ENCODE peak calls at places on chromosomes 5 and 9, in eight cellular contexts. One of them, this sample, is unnamed.
A peak's percentile ranks its signal among the peaks of the same experiment; 100 is the strongest.

GRCh38 chr5:138632900-138633489 is 57.8 kb upstream of the HSPA9 start:
- DNase-seq in NCI-H1694 treated with DMSO at 0.1 percent for 48 hours: no peak
- DNase-seq in astrocyte of the spinal cord: peak; percentile 75
- DNase-seq in cardiac fibroblast: peak; percentile 92
- DNase-seq in stomach: peak; percentile 52
- DNase-seq in adrenal gland: peak; percentile 79
- DNase-seq in Panc1: peak; percentile 41
- DNase-seq in adipocyte: peak; percentile 68
- DNase-seq in this sample: peak; percentile 77

GRCh38 chr5:92907914-92908606 is 673.0 kb downstream of the NR2F1-AS1 start:
- DNase-seq in NCI-H1694 treated with DMSO at 0.1 percent for 48 hours: no peak
- DNase-seq in astrocyte of the spinal cord: peak; percentile 79
- DNase-seq in cardiac fibroblast: peak; percentile 73
- DNase-seq in stomach: no peak
- DNase-seq in adrenal gland: no peak
- DNase-seq in Panc1: no peak
- DNase-seq in adipocyte: peak; percentile 70
- DNase-seq in this sample: no peak

GRCh38 chr5:150516011-150516410 is 8.1 kb downstream of the NDST1 start:
- DNase-seq in NCI-H1694 treated with DMSO at 0.1 percent for 48 hours: no peak
- DNase-seq in astrocyte of the spinal cord: peak; percentile 44
- DNase-seq in cardiac fibroblast: peak; percentile 69
- DNase-seq in stomach: peak; percentile 83
- DNase-seq in adrenal gland: peak; percentile 85
- DNase-seq in Panc1: no peak
- DNase-seq in adipocyte: peak; percentile 32
- DNase-seq in this sample: peak; percentile 90

GRCh38 chr9:107948086-107948485 is 458.5 kb upstream of the KLF4 start:
- DNase-seq in NCI-H1694 treated with DMSO at 0.1 percent for 48 hours: no peak
- DNase-seq in astrocyte of the spinal cord: no peak
- DNase-seq in cardiac fibroblast: peak; percentile 35
- DNase-seq in stomach: no peak
- DNase-seq in adrenal gland: no peak
- DNase-seq in Panc1: no peak
- DNase-seq in adipocyte: no peak
- DNase-seq in this sample: no peak

GRCh38 chr9:129880654-129881546 is 45.6 kb downstream of the USP20 start:
- DNase-seq in NCI-H1694 treated with DMSO at 0.1 percent for 48 hours: no peak
- DNase-seq in astrocyte of the spinal cord: peak; percentile 92
- DNase-seq in cardiac fibroblast: no peak
- DNase-seq in stomach: no peak
- DNase-seq in adrenal gland: no peak
- DNase-seq in Panc1: no peak
- DNase-seq in adipocyte: no peak
- DNase-seq in this sample: peak; percentile 72

GRCh38 chr5:127299678-127300077 is 9.1 kb downstream of the MEGF10 start:
- DNase-seq in NCI-H1694 treated with DMSO at 0.1 percent for 48 hours: no peak
- DNase-seq in astrocyte of the spinal cord: no peak
- DNase-seq in cardiac fibroblast: peak; percentile 12
- DNase-seq in stomach: no peak
- DNase-seq in adrenal gland: no peak
- DNase-seq in Panc1: no peak
- DNase-seq in adipocyte: peak; percentile 29
- DNase-seq in this sample: no peak

GRCh38 chr5:136528481-136528880 is 163.1 kb upstream of the TRPC7 start:
- DNase-seq in NCI-H1694 treated with DMSO at 0.1 percent for 48 hours: no peak
- DNase-seq in astrocyte of the spinal cord: no peak
- DNase-seq in cardiac fibroblast: no peak
- DNase-seq in stomach: no peak
- DNase-seq in adrenal gland: no peak
- DNase-seq in Panc1: no peak
- DNase-seq in adipocyte: no peak
- DNase-seq in this sample: no peak

GRCh38 chr5:171617268-171617667 is 168.3 kb upstream of the SMIM23 start:
- DNase-seq in NCI-H1694 treated with DMSO at 0.1 percent for 48 hours: no peak
- DNase-seq in astrocyte of the spinal cord: no peak
- DNase-seq in cardiac fibroblast: no peak
- DNase-seq in stomach: no peak
- DNase-seq in adrenal gland: no peak
- DNase-seq in Panc1: no peak
- DNase-seq in adipocyte: no peak
- DNase-seq in this sample: no peak

GRCh38 chr5:6759401-6759800 is 46.2 kb downstream of the TENT4A start:
- DNase-seq in NCI-H1694 treated with DMSO at 0.1 percent for 48 hours: no peak
- DNase-seq in astrocyte of the spinal cord: no peak
- DNase-seq in cardiac fibroblast: peak; percentile 18
- DNase-seq in stomach: no peak
- DNase-seq in adrenal gland: no peak
- DNase-seq in Panc1: no peak
- DNase-seq in adipocyte: no peak
- DNase-seq in this sample: no peak

GRCh38 chr5:151110992-151111391 is 30.2 kb upstream of the TNIP1 start:
- DNase-seq in NCI-H1694 treated with DMSO at 0.1 percent for 48 hours: no peak
- DNase-seq in astrocyte of the spinal cord: no peak
- DNase-seq in cardiac fibroblast: no peak
- DNase-seq in stomach: no peak
- DNase-seq in adrenal gland: no peak
- DNase-seq in Panc1: no peak
- DNase-seq in adipocyte: no peak
- DNase-seq in this sample: no peak

GRCh38 chr9:130051855-130052254 is 1.9 kb upstream of the GPR107 start:
- DNase-seq in NCI-H1694 treated with DMSO at 0.1 percent for 48 hours: no peak
- DNase-seq in astrocyte of the spinal cord: no peak
- DNase-seq in cardiac fibroblast: no peak
- DNase-seq in stomach: no peak
- DNase-seq in adrenal gland: no peak
- DNase-seq in Panc1: no peak
- DNase-seq in adipocyte: no peak
- DNase-seq in this sample: no peak

GRCh38 chr9:32431196-32431595 is 46.8 kb downstream of the ACO1 start:
- DNase-seq in NCI-H1694 treated with DMSO at 0.1 percent for 48 hours: no peak
- DNase-seq in astrocyte of the spinal cord: no peak
- DNase-seq in cardiac fibroblast: peak; percentile 62
- DNase-seq in stomach: no peak
- DNase-seq in adrenal gland: no peak
- DNase-seq in Panc1: no peak
- DNase-seq in adipocyte: peak; percentile 3
- DNase-seq in this sample: no peak

GRCh38 chr9:15299374-15299939 is 7.6 kb downstream of the TTC39B start:
- DNase-seq in NCI-H1694 treated with DMSO at 0.1 percent for 48 hours: no peak
- DNase-seq in astrocyte of the spinal cord: no peak
- DNase-seq in cardiac fibroblast: no peak
- DNase-seq in stomach: no peak
- DNase-seq in adrenal gland: no peak
- DNase-seq in Panc1: no peak
- DNase-seq in adipocyte: no peak
- DNase-seq in this sample: no peak

GRCh38 chr5:86968311-86968753 is 299.4 kb upstream of the RASA1 start:
- DNase-seq in NCI-H1694 treated with DMSO at 0.1 percent for 48 hours: peak; percentile 49
- DNase-seq in astrocyte of the spinal cord: peak; percentile 89
- DNase-seq in cardiac fibroblast: peak; percentile 75
- DNase-seq in stomach: no peak
- DNase-seq in adrenal gland: no peak
- DNase-seq in Panc1: peak; percentile 38
- DNase-seq in adipocyte: peak; percentile 78
- DNase-seq in this sample: no peak

GRCh38 chr5:1523480-1523792 is 324 bp downstream of the LPCAT1 start:
- DNase-seq in NCI-H1694 treated with DMSO at 0.1 percent for 48 hours: no peak
- DNase-seq in astrocyte of the spinal cord: no peak
- DNase-seq in cardiac fibroblast: no peak
- DNase-seq in stomach: no peak
- DNase-seq in adrenal gland: peak; percentile 22
- DNase-seq in Panc1: no peak
- DNase-seq in adipocyte: peak; percentile 60
- DNase-seq in this sample: no peak

GRCh38 chr5:4576161-4576748 is 563.9 kb upstream of the ADAMTS16 start:
- DNase-seq in NCI-H1694 treated with DMSO at 0.1 percent for 48 hours: no peak
- DNase-seq in astrocyte of the spinal cord: peak; percentile 32
- DNase-seq in cardiac fibroblast: no peak
- DNase-seq in stomach: no peak
- DNase-seq in adrenal gland: no peak
- DNase-seq in Panc1: no peak
- DNase-seq in adipocyte: no peak
- DNase-seq in this sample: no peak

GRCh38 chr9:93452710-93453046 is 703 bp downstream of the FAM120AOS start:
- DNase-seq in NCI-H1694 treated with DMSO at 0.1 percent for 48 hours: peak; percentile 9
- DNase-seq in astrocyte of the spinal cord: no peak
- DNase-seq in cardiac fibroblast: no peak
- DNase-seq in stomach: peak; percentile 40
- DNase-seq in adrenal gland: peak; percentile 44
- DNase-seq in Panc1: no peak
- DNase-seq in adipocyte: peak; percentile 61
- DNase-seq in this sample: peak; percentile 22

GRCh38 chr5:173498871-173499470 is 117.5 kb downstream of the BOD1 start:
- DNase-seq in NCI-H1694 treated with DMSO at 0.1 percent for 48 hours: no peak
- DNase-seq in astrocyte of the spinal cord: peak; percentile 17
- DNase-seq in cardiac fibroblast: peak; percentile 28
- DNase-seq in stomach: no peak
- DNase-seq in adrenal gland: peak; percentile 24
- DNase-seq in Panc1: no peak
- DNase-seq in adipocyte: no peak
- DNase-seq in this sample: no peak

GRCh38 chr5:55737793-55738192 is at the start of gene DDX4:
- DNase-seq in NCI-H1694 treated with DMSO at 0.1 percent for 48 hours: no peak
- DNase-seq in astrocyte of the spinal cord: no peak
- DNase-seq in cardiac fibroblast: no peak
- DNase-seq in stomach: no peak
- DNase-seq in adrenal gland: no peak
- DNase-seq in Panc1: no peak
- DNase-seq in adipocyte: no peak
- DNase-seq in this sample: no peak

GRCh38 chr5:111655169-111655924 is 101.6 kb downstream of the NREP start:
- DNase-seq in NCI-H1694 treated with DMSO at 0.1 percent for 48 hours: no peak
- DNase-seq in astrocyte of the spinal cord: peak; percentile 36
- DNase-seq in cardiac fibroblast: peak; percentile 88
- DNase-seq in stomach: no peak
- DNase-seq in adrenal gland: no peak
- DNase-seq in Panc1: no peak
- DNase-seq in adipocyte: peak; percentile 67
- DNase-seq in this sample: no peak

GRCh38 chr9:137279741-137280477 is 2.4 kb downstream of the TOR4A start:
- DNase-seq in NCI-H1694 treated with DMSO at 0.1 percent for 48 hours: no peak
- DNase-seq in astrocyte of the spinal cord: no peak
- DNase-seq in cardiac fibroblast: no peak
- DNase-seq in stomach: no peak
- DNase-seq in adrenal gland: no peak
- DNase-seq in Panc1: no peak
- DNase-seq in adipocyte: no peak
- DNase-seq in this sample: no peak

GRCh38 chr9:134606951-134607733 is 34.5 kb upstream of the COL5A1 start:
- DNase-seq in NCI-H1694 treated with DMSO at 0.1 percent for 48 hours: no peak
- DNase-seq in astrocyte of the spinal cord: peak; percentile 24
- DNase-seq in cardiac fibroblast: peak; percentile 37
- DNase-seq in stomach: peak; percentile 18
- DNase-seq in adrenal gland: peak; percentile 13
- DNase-seq in Panc1: no peak
- DNase-seq in adipocyte: no peak
- DNase-seq in this sample: peak; percentile 55

GRCh38 chr5:138240690-138241385 is 27.7 kb upstream of the CDC23 start:
- DNase-seq in NCI-H1694 treated with DMSO at 0.1 percent for 48 hours: no peak
- DNase-seq in astrocyte of the spinal cord: no peak
- DNase-seq in cardiac fibroblast: no peak
- DNase-seq in stomach: no peak
- DNase-seq in adrenal gland: no peak
- DNase-seq in Panc1: no peak
- DNase-seq in adipocyte: no peak
- DNase-seq in this sample: no peak

GRCh38 chr5:158074992-158075769 is 216.2 kb upstream of the CLINT1 start:
- DNase-seq in NCI-H1694 treated with DMSO at 0.1 percent for 48 hours: peak; percentile 25
- DNase-seq in astrocyte of the spinal cord: peak; percentile 79
- DNase-seq in cardiac fibroblast: peak; percentile 77
- DNase-seq in stomach: peak; percentile 44
- DNase-seq in adrenal gland: peak; percentile 68
- DNase-seq in Panc1: peak; percentile 15
- DNase-seq in adipocyte: peak; percentile 91
- DNase-seq in this sample: peak; percentile 72

GRCh38 chr9:133467101-133467500 is 7.3 kb downstream of the CACFD1 start:
- DNase-seq in NCI-H1694 treated with DMSO at 0.1 percent for 48 hours: no peak
- DNase-seq in astrocyte of the spinal cord: no peak
- DNase-seq in cardiac fibroblast: no peak
- DNase-seq in stomach: no peak
- DNase-seq in adrenal gland: no peak
- DNase-seq in Panc1: no peak
- DNase-seq in adipocyte: no peak
- DNase-seq in this sample: no peak

GRCh38 chr9:97528529-97529230 is 27.2 kb downstream of the TMOD1 start:
- DNase-seq in NCI-H1694 treated with DMSO at 0.1 percent for 48 hours: no peak
- DNase-seq in astrocyte of the spinal cord: no peak
- DNase-seq in cardiac fibroblast: no peak
- DNase-seq in stomach: no peak
- DNase-seq in adrenal gland: no peak
- DNase-seq in Panc1: no peak
- DNase-seq in adipocyte: peak; percentile 7
- DNase-seq in this sample: no peak

GRCh38 chr5:178279026-178279722 is 46.6 kb upstream of the PHYKPL start:
- DNase-seq in NCI-H1694 treated with DMSO at 0.1 percent for 48 hours: no peak
- DNase-seq in astrocyte of the spinal cord: no peak
- DNase-seq in cardiac fibroblast: no peak
- DNase-seq in stomach: no peak
- DNase-seq in adrenal gland: no peak
- DNase-seq in Panc1: no peak
- DNase-seq in adipocyte: no peak
- DNase-seq in this sample: no peak

GRCh38 chr9:73065439-73065838 is 86.2 kb upstream of the ANXA1 start:
- DNase-seq in NCI-H1694 treated with DMSO at 0.1 percent for 48 hours: no peak
- DNase-seq in astrocyte of the spinal cord: no peak
- DNase-seq in cardiac fibroblast: no peak
- DNase-seq in stomach: no peak
- DNase-seq in adrenal gland: no peak
- DNase-seq in Panc1: no peak
- DNase-seq in adipocyte: no peak
- DNase-seq in this sample: no peak

GRCh38 chr9:137630126-137630525 is 11.3 kb downstream of the EHMT1 start:
- DNase-seq in NCI-H1694 treated with DMSO at 0.1 percent for 48 hours: no peak
- DNase-seq in astrocyte of the spinal cord: no peak
- DNase-seq in cardiac fibroblast: peak; percentile 14
- DNase-seq in stomach: no peak
- DNase-seq in adrenal gland: no peak
- DNase-seq in Panc1: no peak
- DNase-seq in adipocyte: no peak
- DNase-seq in this sample: no peak